ENCODE peak calls at places on chromosomes 7 and 10, in five cellular contexts. Y is Caki2, G is brain microvascular endothelial cell, B is esophagus squamous epithelium, Z is hepatocyte. K is an unnamed sample.

GRCh38 chr7:6558837-6559236 is 7.6 kb upstream of the GRID2IP start:
- DNase-seq in B (no peak), Y (no peak), G (peak), Z (peak), K (peak)

GRCh38 chr7:71238541-71238940 is 106.6 kb downstream of the GALNT17 start:
- DNase-seq in B (no peak), Z (no peak), G (no peak), Y (no peak), K (no peak)

GRCh38 chr10:123790132-123790885 is 101.3 kb downstream of the CPXM2 start:
- DNase-seq in Y (peak), Z (peak), G (no peak), B (no peak), K (peak)

GRCh38 chr10:31808258-31809218 is 120.1 kb downstream of the ARHGAP12 start:
- DNase-seq in B (no peak), Y (peak), Z (peak), G (peak), K (no peak)

GRCh38 chr10:130559213-130559944 is 423.2 kb downstream of the GLRX3 start:
- DNase-seq in Y (no peak), Z (no peak), B (no peak), G (no peak), K (peak)

GRCh38 chr7:77383333-77383740 is 32.8 kb downstream of the GSAP start:
- DNase-seq in Y (no peak), Z (no peak), B (no peak), G (peak), K (no peak)

GRCh38 chr10:101938316-101939272 is 95.0 kb upstream of the KCNIP2 start:
- DNase-seq in Y (peak), B (no peak), Z (peak), G (peak), K (peak)

GRCh38 chr7:16492513-16493062 is 27.1 kb upstream of the SOSTDC1 start:
- DNase-seq in B (no peak), G (peak), Y (peak), Z (peak), K (no peak)

GRCh38 chr10:122637371-122637770 is 62.3 kb downstream of the C10orf120 start:
- DNase-seq in Z (no peak), B (no peak), G (no peak), Y (no peak), K (no peak)

GRCh38 chr10:49611166-49611814 is 1.2 kb downstream of the SLC18A3 start:
- DNase-seq in Y (no peak), B (no peak), Z (no peak), G (no peak), K (no peak)

GRCh38 chr7:49346200-49346899 is 422.0 kb downstream of the CDC14C start:
- DNase-seq in Y (no peak), G (no peak), B (no peak), Z (no peak), K (no peak)

GRCh38 chr10:59104186-59104585 is 72.3 kb upstream of the PHYHIPL start:
- DNase-seq in Z (no peak), B (no peak), Y (no peak), G (no peak), K (no peak)

K was measured in trophoblast cell.